ENCODE peak calls at places on chromosome 10, in six cellular contexts. F, I, S, V, A and T are unnamed samples. For H3K9me3, the result is how much of the 10 kb centered on the place peaks cover.

GRCh38 chr10:5584895-5585516 is 60.2 kb downstream of the CALML3 start:
- DNase-seq in F (no peak), I (peak), S (peak), V (no peak), A (no peak), T (peak)

GRCh38 chr10:3932597-3933380 is 147.8 kb upstream of the KLF6 start:
- DNase-seq in F (no peak), I (no peak), S (no peak), V (no peak), A (no peak), T (no peak)

GRCh38 chr10:32970910-32971309 is 12.9 kb upstream of the ITGB1 start:
- DNase-seq in F (no peak), I (no peak), S (no peak), V (no peak), A (no peak), T (no peak)

GRCh38 chr10:78412605-78413004 is 378.9 kb downstream of the RPS24 start:
- DNase-seq in F (no peak), I (peak), S (no peak), V (no peak), A (no peak), T (no peak)

GRCh38 chr10:118447478-118447877 is 105.4 kb upstream of the FAM204A start:
- DNase-seq in F (peak), I (peak), S (peak), V (peak), A (peak), T (no peak)

GRCh38 chr10:119161680-119162079 is 3.8 kb downstream of the SFXN4 start:
- DNase-seq in F (no peak), I (peak), S (no peak), V (no peak), A (no peak), T (no peak)

GRCh38 chr10:71868192-71868697 is 17.2 kb upstream of the PSAP start:
- DNase-seq in F (no peak), I (peak), S (peak), V (peak), A (peak), T (no peak)

GRCh38 chr10:70657036-70657435 is 15.3 kb upstream of the ADAMTS14 start:
- DNase-seq in F (no peak), I (no peak), S (no peak), V (no peak), A (no peak), T (no peak)

GRCh38 chr10:88222878-88223277 is 359.5 kb downstream of the PTEN start:
- DNase-seq in F (no peak), I (no peak), S (no peak), V (no peak), A (no peak), T (no peak)

GRCh38 chr10:30542001-30542861 is 87.3 kb downstream of the LYZL2 start:
- DNase-seq in F (no peak), I (no peak), S (no peak), V (no peak), A (peak), T (peak)

GRCh38 chr10:62501547-62501946 is 127.4 kb downstream of the ZNF365 start:
- DNase-seq in F (no peak), I (no peak), S (no peak), V (no peak), A (no peak), T (no peak)

GRCh38 chr10:60456053-60456452 is 66.4 kb upstream of the ANK3 start:
- DNase-seq in F (no peak), I (no peak), S (no peak), V (no peak), A (no peak), T (no peak)

GRCh38 chr10:13792011-13792410 is 205.2 kb downstream of the PRPF18 start:
- DNase-seq in F (no peak), I (no peak), S (no peak), V (no peak), A (peak), T (peak)

GRCh38 chr10:5291501-5292195 is 73.1 kb upstream of the UCN3 start:
- DNase-seq in F (peak), I (peak), S (no peak), V (peak), A (peak), T (peak)

GRCh38 chr10:71553371-71553900 is 156.7 kb downstream of the CDH23 start:
- DNase-seq in F (no peak), I (no peak), S (no peak), V (no peak), A (no peak), T (no peak)

GRCh38 chr10:64408386-64409178 is 887.4 kb downstream of the REEP3 start:
- DNase-seq in F (no peak), I (no peak), S (no peak), V (no peak), A (no peak), T (no peak)

GRCh38 chr10:77597560-77597959 is 40.0 kb downstream of the KCNMA1 start:
- DNase-seq in F (no peak), I (no peak), S (no peak), V (no peak), A (no peak), T (no peak)

GRCh38 chr10:132611986-132612385 is 74.4 kb downstream of the INPP5A start:
- DNase-seq in F (peak), I (no peak), S (no peak), V (no peak), A (no peak), T (no peak)

GRCh38 chr10:62130948-62131347 is 137.7 kb downstream of the RTKN2 start:
- DNase-seq in F (no peak), I (no peak), S (no peak), V (no peak), A (no peak), T (no peak)

GRCh38 chr10:132546567-132547420 is 9.2 kb downstream of the INPP5A start:
- DNase-seq in F (peak), I (peak), S (peak), V (no peak), A (no peak), T (peak)

GRCh38 chr10:45819552-45819951 is 27.7 kb downstream of the AGAP4 start:
- DNase-seq in F (no peak), I (no peak), S (no peak), V (no peak), A (no peak), T (no peak)

GRCh38 chr10:35428521-35428920 is 92.2 kb downstream of the CCNY start:
- DNase-seq in F (no peak), I (no peak), S (no peak), V (no peak), A (no peak), T (no peak)
- TF ChIP-seq POLR2A in F (no peak), I (no peak), S (no peak), V (no peak), A (no peak), T (no peak)

DNA sequence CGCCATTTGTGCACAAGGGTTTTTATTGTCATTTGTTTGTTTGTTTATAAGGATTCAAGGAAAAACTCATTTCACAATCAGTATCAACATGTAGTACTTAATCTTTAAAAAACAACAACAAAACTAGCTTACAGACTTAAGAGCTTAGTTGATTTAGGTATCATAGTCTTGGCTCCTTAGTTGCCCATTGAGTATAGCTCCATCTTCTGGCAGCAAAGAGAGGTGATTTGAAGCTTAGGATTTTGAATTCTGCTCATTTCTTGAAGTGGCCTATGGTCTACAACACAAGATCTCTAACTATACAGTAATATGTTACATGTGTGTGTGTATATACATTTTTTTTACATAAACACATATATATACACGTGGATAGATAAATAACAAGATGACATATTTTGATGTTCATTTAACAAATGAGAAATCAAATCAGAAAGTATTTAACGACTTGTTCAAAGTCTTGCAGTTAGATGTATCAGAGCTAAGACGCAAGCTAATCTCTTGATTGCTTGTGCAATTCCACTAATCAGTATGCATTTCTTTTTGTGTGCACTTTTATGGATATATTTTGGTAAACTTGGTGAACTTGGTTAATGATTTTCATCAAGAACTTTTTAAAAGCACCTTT is 307.3 kb downstream of the CAMK1D start:
- DNase-seq in F (no peak), I (no peak), S (no peak), V (no peak), A (no peak), T (no peak)
- TF ChIP-seq CTCF in F (peak), I (peak), S (no peak), V (peak), A (peak), T (peak)

DNA sequence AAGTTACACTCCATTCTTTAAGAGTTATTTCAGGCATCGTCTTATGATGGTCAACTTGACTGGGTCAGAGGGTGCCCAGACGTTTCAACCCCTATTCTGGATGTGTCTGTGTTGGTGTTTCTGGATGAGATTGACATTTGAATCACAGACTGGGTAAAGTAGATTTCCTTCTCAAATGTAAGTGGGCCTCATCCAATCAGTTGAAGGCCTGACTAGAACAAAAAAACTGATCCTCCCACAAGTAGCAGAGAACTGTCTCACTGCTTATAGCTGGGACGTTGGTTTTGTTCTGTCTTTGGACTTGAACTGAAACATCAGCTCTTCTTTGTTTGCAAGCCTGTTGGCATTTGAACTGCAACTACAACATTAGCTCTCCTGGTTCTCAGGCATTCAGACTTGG is 76.3 kb upstream of the LYZL1 start:
- DNase-seq in F (no peak), I (no peak), S (no peak), V (no peak), A (no peak), T (no peak)
- H3K9me3 ChIP-seq in F (under half), I (under half), S (under half), V (under half), A (under half), T (under half)

GRCh38 chr10:95176101-95176500 is 17.9 kb upstream of the ACSM6 start:
- DNase-seq in F (no peak), I (no peak), S (no peak), V (no peak), A (no peak), T (no peak)

GRCh38 chr10:95178797-95179196 is 15.2 kb upstream of the ACSM6 start:
- DNase-seq in F (no peak), I (no peak), S (no peak), V (no peak), A (no peak), T (no peak)

GRCh38 chr10:95178266-95178665 is 15.8 kb upstream of the ACSM6 start:
- DNase-seq in F (no peak), I (no peak), S (no peak), V (no peak), A (no peak), T (no peak)

GRCh38 chr10:95181731-95182130 is 12.3 kb upstream of the ACSM6 start:
- DNase-seq in F (no peak), I (no peak), S (no peak), V (no peak), A (no peak), T (no peak)

DNA sequence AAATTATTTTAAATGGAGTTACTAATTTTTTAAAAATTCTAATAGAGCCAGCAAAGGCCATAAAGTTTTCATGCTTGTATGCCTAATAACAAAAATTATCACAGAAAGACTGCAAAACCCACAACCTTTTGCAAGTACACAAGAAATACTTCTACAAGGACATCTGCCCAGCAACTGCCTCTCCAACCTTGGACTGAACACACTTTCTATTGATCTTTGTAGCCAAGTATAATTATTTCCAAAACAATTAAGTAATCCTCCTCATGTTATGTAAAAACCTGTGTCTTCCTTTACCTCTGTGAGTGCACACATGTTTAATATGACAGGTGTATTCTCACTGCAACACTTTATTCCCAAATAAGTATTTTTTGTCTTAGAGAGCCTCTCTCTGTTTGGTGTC is 16.6 kb upstream of the ACSM6 start:
- DNase-seq in F (no peak), I (no peak), S (no peak), V (no peak), A (no peak), T (no peak)
- TF ChIP-seq POLR2A in F (no peak), I (no peak), S (no peak), V (no peak), A (no peak), T (no peak)

DNA sequence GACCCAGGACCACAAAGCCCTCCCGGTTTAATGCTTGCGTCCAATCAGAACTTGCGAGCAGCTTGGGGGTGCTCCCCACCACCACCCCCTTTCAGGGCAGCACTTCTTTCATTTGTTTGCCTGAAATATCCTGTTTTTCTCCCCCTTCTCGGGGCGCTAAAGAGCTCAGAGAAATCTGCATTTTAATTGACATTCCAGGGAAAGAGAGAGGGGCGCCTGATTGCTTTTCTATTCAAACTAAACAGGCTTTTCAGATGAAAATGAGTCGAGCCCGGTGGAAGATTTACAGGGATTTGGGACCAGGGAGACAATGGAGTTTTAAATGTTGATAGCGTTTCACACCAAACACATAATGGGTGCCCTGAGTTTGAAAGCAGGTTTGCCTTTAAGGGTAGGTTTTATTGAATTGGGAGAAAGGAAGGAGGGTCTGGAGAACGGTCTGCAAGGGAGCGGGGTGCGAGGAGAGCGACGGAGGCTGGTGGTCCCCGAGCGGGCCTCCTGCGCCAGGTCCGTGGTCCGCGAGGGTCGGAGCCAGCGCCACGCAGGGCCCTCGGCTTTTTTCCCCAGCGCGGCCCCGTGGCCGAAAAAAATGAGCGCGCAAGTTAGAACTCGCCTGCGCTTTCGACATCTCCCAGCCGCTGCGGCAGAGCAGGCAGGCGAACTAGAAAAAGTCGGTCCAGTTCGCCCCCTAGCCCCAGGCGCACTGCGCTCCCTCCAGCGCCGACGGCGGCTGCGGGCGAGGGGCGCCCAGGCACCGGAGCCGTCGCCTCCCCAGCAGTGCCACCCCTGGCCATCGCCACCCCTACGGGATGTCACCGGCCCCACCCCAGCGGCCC is 1.4 kb downstream of the FGFR2 start:
- DNase-seq in F (no peak), I (peak), S (peak), V (no peak), A (peak), T (peak)
- TF ChIP-seq CTCF in F (no peak), I (peak), S (no peak), V (no peak), A (peak), T (peak)

GRCh38 chr10:113689057-113689456 is 9.3 kb downstream of the CASP7 start:
- DNase-seq in F (no peak), I (no peak), S (no peak), V (no peak), A (no peak), T (no peak)
- H3K9me3 ChIP-seq in F (under half), I (under half), S (under half), V (under half), A (under half), T (under half)

DNA sequence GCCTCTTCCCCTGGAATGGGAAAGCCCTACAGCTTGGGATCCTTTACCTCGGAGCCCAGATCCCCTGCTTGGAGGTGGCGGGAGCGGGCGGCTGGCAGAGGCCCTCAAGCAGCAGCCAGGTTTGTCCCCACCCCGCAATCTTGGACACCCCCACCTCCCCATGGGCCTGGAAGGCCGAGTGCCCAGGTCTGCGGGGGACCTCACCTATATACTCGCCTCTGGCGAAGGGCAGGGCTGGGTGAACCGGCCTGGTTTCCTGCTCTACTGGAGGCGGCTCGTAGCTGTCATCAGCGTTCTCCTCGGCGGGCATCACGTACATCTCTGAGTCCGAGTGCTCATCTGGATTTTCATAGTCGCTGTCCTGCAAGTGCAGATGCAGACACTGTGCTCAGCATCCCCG is 44.2 kb downstream of the BLNK start:
- DNase-seq in F (no peak), I (no peak), S (no peak), V (no peak), A (no peak), T (no peak)
- TF ChIP-seq POLR2A in F (no peak), I (no peak), S (no peak), V (no peak), A (no peak), T (no peak)

GRCh38 chr10:49028639-49029038 is 86.7 kb downstream of the VSTM4 start:
- DNase-seq in F (no peak), I (no peak), S (no peak), V (no peak), A (no peak), T (no peak)
- TF ChIP-seq CTCF in F (no peak), I (no peak), S (no peak), V (no peak), A (no peak), T (no peak)

GRCh38 chr10:21280037-21280436 is 245.4 kb downstream of the SKIDA1 start:
- DNase-seq in F (no peak), I (no peak), S (no peak), V (no peak), A (no peak), T (no peak)
- H3K9me3 ChIP-seq in F (under half), I (under half), S (under half), V (under half), A (under half), T (under half)

DNA sequence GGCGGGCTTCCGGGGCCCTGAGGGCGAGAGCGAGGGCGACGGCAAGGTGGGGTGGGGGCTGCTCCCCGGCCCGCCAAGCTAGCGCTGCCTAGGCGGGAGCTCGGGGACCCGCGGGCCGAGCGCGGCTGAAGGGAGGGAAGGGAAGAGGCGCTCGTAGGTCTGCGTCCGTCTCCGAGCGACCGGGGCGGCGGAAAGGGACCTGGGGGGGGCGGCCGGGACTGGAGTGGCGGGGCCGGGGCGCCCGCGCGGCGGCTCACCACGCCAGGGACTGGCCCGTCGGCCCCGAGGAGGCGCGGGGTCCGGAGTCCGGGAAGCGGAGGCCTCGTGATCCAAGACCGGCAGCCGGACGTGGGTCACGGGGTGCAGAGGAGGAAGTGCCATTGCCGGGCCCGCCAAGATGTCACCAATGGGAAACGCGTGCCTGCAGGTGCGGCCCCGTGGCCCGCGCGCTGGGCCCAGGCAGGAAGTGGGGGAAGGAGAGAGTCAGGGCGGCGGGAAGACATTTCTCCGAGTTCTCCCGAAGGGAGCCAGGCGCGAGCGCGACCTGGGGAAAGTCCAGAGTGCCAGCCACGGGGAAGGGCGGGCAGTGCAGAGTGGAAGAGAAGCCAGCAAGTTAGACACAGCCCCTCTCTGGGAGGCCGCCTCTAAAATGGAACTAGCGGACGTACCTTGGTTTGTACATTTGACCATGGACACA is 11.9 kb downstream of the HNRNPF start:
- DNase-seq in F (peak), I (peak), S (peak), V (peak), A (peak), T (peak)
- TF ChIP-seq POLR2A in F (no peak), I (no peak), S (peak), V (peak), A (no peak), T (peak)